ENCODE peak calls at places on chromosomes 1 and 21, in six cellular contexts. H is bronchial epithelial cell, S is AG09309, U is foreskin fibroblast, F is brain microvascular endothelial cell, A is A549. D is an unnamed sample.

GRCh38 chr1:219917851-219918466 is 10.4 kb downstream of the SLC30A10 start:
- DNase-seq in H (peak), U (no peak), A (peak), F (peak), S (no peak), D (no peak)

GRCh38 chr1:221991221-221991620 is 249.3 kb upstream of the DUSP10 start:
- DNase-seq in A (no peak), H (peak), S (no peak), U (peak), F (peak), D (no peak)

GRCh38 chr1:14742181-14742980 is 143.9 kb downstream of the KAZN start:
- DNase-seq in F (peak), U (peak), S (peak), H (peak), A (peak), D (no peak)

GRCh38 chr1:5239911-5240310 is 585.5 kb downstream of the AJAP1 start:
- DNase-seq in U (no peak), H (no peak), A (no peak), S (no peak), F (no peak), D (no peak)

GRCh38 chr1:160748877-160749269 is 9.8 kb downstream of the SLAMF7 start:
- DNase-seq in S (no peak), A (peak), H (peak), U (no peak), F (no peak), D (no peak)

GRCh38 chr1:41388517-41388916 is 27.3 kb downstream of the FOXO6 start:
- DNase-seq in U (no peak), F (no peak), A (no peak), S (no peak), H (no peak), D (no peak)

GRCh38 chr1:80153762-80154555 is 1147.4 kb upstream of the ADGRL4 start:
- DNase-seq in A (no peak), U (no peak), S (no peak), H (peak), F (no peak), D (no peak)

GRCh38 chr1:214261206-214262123 is 19.5 kb upstream of the SMYD2 start:
- DNase-seq in F (peak), A (peak), H (peak), U (peak), S (peak), D (peak)

GRCh38 chr1:192993426-192994085 is 65.6 kb downstream of the UCHL5 start:
- DNase-seq in H (no peak), F (no peak), U (no peak), A (no peak), S (no peak), D (no peak)

GRCh38 chr1:47164552-47164951 is 25.3 kb downstream of the PDZK1IP1 start:
- DNase-seq in H (no peak), S (no peak), U (no peak), F (no peak), A (no peak), D (no peak)

GRCh38 chr1:162107911-162108310 is 38.4 kb downstream of the NOS1AP start:
- DNase-seq in U (no peak), A (no peak), S (no peak), F (no peak), H (no peak), D (no peak)

GRCh38 chr1:110390096-110390495 is 730 bp downstream of the SLC16A4 start:
- DNase-seq in U (peak), H (peak), S (no peak), A (peak), F (peak), D (no peak)

GRCh38 chr1:228021526-228022030 is 14.8 kb downstream of the WNT3A start:
- DNase-seq in A (no peak), H (peak), F (no peak), U (no peak), S (no peak), D (no peak)

DNA sequence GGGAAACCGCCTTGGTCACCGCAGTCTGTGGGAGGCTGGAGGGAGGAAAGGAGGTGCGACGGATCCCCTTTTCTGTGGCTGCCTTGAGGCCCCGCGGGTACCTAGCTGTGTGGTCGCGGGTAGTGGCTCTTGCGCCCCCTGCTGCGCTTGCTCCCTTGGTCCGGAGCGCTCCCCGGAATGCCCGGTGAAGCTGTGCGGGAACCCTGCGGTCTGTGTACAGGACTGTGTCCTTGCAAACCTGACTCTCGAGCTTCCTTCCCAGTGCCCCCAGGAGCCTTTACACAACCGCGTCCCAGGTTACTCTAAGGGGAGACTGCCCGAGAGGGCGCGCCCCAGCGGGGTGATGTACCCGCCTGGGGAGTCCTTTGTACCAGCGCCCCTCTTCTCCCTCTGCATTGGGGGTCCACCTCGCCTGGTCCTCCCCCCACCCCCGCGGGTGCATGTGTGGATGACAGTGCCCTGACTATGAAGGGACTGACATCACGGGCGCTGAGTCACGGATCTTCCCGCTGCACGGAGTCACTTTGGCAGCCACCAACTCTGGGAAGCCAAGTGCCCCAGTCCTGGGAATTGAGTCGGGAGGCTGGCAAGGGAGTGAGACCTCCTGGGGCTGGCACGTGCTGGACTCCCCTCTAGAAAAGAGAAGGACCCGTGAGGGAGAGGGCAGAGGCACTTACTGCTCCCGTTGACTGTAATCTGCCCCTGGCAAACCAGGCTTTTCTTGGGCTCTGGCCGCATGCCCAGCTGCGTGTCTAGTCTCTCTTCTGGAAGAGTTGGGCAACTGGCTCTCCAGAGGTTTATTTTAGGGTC is 824 bp downstream of the IL6R start:
- DNase-seq in A (peak), U (peak), H (peak), S (peak), F (peak), D (no peak)
- TF ChIP-seq CTCF in A (peak), U (peak), H (peak), S (peak), F (peak), D (peak)

DNA sequence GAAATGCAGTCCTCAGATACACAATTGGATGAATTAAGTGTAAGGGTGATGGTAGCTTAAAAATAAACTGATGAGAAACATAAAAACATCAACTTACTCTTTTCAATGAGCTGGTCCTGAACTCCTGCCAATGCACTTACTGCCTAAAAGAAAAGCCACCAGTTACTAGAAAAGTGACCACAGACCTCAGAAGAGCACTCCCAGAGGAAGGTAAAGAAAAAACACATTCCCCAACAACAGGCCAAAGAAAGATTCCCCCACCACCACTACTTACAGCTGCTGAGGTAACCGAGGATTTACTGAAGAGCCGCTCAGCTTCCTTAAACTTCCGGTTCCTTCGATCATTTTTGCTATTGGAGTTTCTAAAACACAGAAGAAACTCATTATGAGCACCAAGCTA is 5.4 kb downstream of the MEAF6 start:
- DNase-seq in S (no peak), U (no peak), F (no peak), H (no peak), A (peak), D (no peak)
- TF ChIP-seq CTCF in S (peak), U (no peak), F (peak), H (no peak), A (peak), D (no peak)

GRCh38 chr1:65459397-65459768 is 38.9 kb downstream of the LEPR start:
- DNase-seq in A (peak), H (peak), U (no peak), F (no peak), S (no peak), D (peak)
- TF ChIP-seq CTCF in A (peak), H (peak), U (peak), F (peak), S (peak), D (peak)

GRCh38 chr1:208154040-208154439 is 90.1 kb downstream of the PLXNA2 start:
- DNase-seq in U (no peak), H (no peak), F (no peak), A (no peak), S (no peak), D (no peak)

GRCh38 chr1:208157769-208158168 is 86.4 kb downstream of the PLXNA2 start:
- DNase-seq in U (no peak), H (no peak), F (no peak), S (no peak), A (no peak), D (no peak)

GRCh38 chr1:208154679-208155078 is 89.5 kb downstream of the PLXNA2 start:
- DNase-seq in U (no peak), A (no peak), H (peak), S (no peak), F (no peak), D (no peak)

GRCh38 chr1:208155243-208155642 is 88.9 kb downstream of the PLXNA2 start:
- DNase-seq in F (no peak), U (no peak), H (no peak), A (no peak), S (no peak), D (no peak)

GRCh38 chr1:208156310-208156709 is 87.9 kb downstream of the PLXNA2 start:
- DNase-seq in U (no peak), F (no peak), A (no peak), S (no peak), H (no peak), D (no peak)
- TF ChIP-seq CTCF in U (no peak), F (no peak), A (no peak), S (no peak), H (no peak), D (no peak)

GRCh38 chr1:24308365-24309015 is 10.7 kb upstream of the GRHL3 start:
- DNase-seq in F (no peak), A (peak), U (no peak), H (no peak), S (no peak), D (no peak)
- TF ChIP-seq CTCF in F (peak), A (no peak), U (peak), H (peak), S (peak), D (no peak)

GRCh38 chr1:42480921-42481320 is 17.8 kb downstream of the CCDC30 start:
- DNase-seq in S (no peak), U (no peak), A (no peak), H (peak), F (no peak), D (no peak)

GRCh38 chr1:42482635-42483153 is 19.6 kb downstream of the CCDC30 start:
- DNase-seq in H (no peak), S (no peak), A (no peak), U (no peak), F (no peak), D (no peak)

GRCh38 chr1:42476605-42477004 is 13.5 kb downstream of the CCDC30 start:
- DNase-seq in A (no peak), F (no peak), U (no peak), H (no peak), S (no peak), D (no peak)

GRCh38 chr1:42477775-42478174 is 14.7 kb downstream of the CCDC30 start:
- DNase-seq in H (no peak), S (no peak), A (no peak), U (no peak), F (no peak), D (no peak)

DNA sequence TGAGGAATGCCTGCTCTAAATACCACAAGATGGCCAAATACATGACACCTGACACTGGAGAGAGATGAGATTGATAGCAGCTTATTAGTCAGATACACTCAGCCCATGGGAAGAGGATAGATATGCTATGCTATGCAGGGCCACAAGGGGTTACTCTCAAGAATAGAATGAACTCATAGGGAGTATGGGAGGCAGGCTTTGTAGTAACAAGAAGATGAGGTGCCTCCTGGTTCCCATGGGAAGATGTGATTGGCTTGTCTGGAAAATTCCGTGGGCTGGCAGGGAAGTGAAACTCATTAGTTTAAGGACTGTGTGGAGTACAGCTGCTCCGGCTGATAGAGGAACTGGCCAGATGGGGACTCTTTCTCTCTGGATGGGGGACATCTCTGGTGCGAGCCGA is 16.5 kb downstream of the CCDC30 start:
- DNase-seq in S (no peak), U (no peak), A (peak), H (peak), F (peak), D (no peak)
- TF ChIP-seq CTCF in S (no peak), U (peak), A (no peak), H (no peak), F (peak), D (no peak)

DNA sequence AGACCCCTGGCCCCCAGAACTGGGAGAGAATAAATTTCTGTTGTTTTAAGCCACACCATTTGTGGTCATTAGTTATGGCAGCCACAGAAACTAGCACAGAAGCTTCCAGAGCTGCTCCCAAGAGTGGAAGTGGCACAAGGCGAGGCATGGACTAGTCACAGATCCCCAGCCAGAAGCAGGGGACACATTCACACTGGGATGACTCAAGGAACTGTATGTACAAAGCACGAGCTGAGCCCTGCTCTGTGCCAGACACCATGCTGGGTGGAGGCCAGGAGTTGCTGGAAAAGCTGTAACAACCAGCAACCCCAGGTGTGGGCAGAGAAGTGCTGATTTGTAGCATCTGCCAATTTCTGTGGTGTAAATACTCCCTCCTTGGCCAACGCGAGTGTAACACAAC is 55.6 kb downstream of the TCP10L start:
- DNase-seq in A (no peak), F (no peak), H (no peak), U (no peak), S (no peak), D (no peak)
- TF ChIP-seq CTCF in A (no peak), F (no peak), H (no peak), U (no peak), S (no peak), D (no peak)